ENCODE peak calls at places on chromosomes 5 and 9, in eight cellular contexts. M is T-helper 1 cell; R is stimulated activated CD8-positive, alpha-beta memory T cell treated with anti-CD3 and anti-CD28 coated beads, Interleukin-15, amount 100 ng/mL, for 1 hour; T is frontal cortex; E is AG20443; X is sciatic nerve; N is stimulated activated effector memory CD8-positive, alpha-beta T cell treated with anti-CD3 and anti-CD28 coated beads, Interleukin-12 subunit alpha, Interleukin-12 subunit beta, amount 100 ng/mL, for 72 hours; Q is KBM-7. S is an unnamed sample.
A peak's percentile ranks its signal among the peaks of the same experiment; 100 is the strongest.

GRCh38 chr5:174188300-174188699 is 142.8 kb downstream of the NSG2 start:
- DNase-seq in R (no peak), X (peak; percentile 13), N (no peak), M (no peak), T (no peak), E (no peak), Q (no peak), S (no peak)

GRCh38 chr5:11719888-11720481 is 184.3 kb downstream of the CTNND2 start:
- DNase-seq in Q (peak; percentile 74), X (no peak), R (no peak), N (no peak), T (peak; percentile 3), E (no peak), M (no peak), S (peak; percentile 12)

GRCh38 chr5:133119233-133119711 is 67.5 kb downstream of the HSPA4 start:
- DNase-seq in M (no peak), Q (no peak), N (no peak), X (no peak), T (no peak), E (no peak), R (no peak), S (no peak)

GRCh38 chr5:165525268-165525667 is 2019.8 kb downstream of the MAT2B start:
- DNase-seq in R (no peak), X (no peak), Q (no peak), M (no peak), T (no peak), N (no peak), E (no peak), S (no peak)

GRCh38 chr9:128232811-128233428 is 29.7 kb downstream of the DNM1 start:
- DNase-seq in E (no peak), R (no peak), X (no peak), T (no peak), Q (no peak), N (no peak), M (no peak), S (no peak)

GRCh38 chr5:90226433-90227099 is 183.0 kb downstream of the CETN3 start:
- DNase-seq in E (no peak), X (no peak), R (no peak), Q (no peak), T (no peak), N (no peak), M (no peak), S (no peak)

GRCh38 chr9:71909887-71910601 is 949 bp downstream of the ABHD17B start:
- DNase-seq in E (peak; percentile 47), X (peak; percentile 81), T (peak; percentile 48), Q (peak; percentile 51), M (peak; percentile 14), N (peak; percentile 70), R (no peak), S (peak; percentile 58)

GRCh38 chr5:81965510-81965909 is 6.3 kb upstream of the ATG10 start:
- DNase-seq in T (no peak), M (no peak), X (no peak), N (no peak), E (no peak), Q (no peak), R (no peak), S (no peak)

GRCh38 chr5:52360985-52361384 is 426.7 kb upstream of the ITGA1 start:
- DNase-seq in M (no peak), R (no peak), T (no peak), N (no peak), Q (no peak), E (no peak), X (no peak), S (no peak)

GRCh38 chr5:146395233-146395632 is 51.9 kb upstream of the TCERG1 start:
- DNase-seq in T (no peak), R (no peak), M (no peak), X (no peak), Q (no peak), E (no peak), N (no peak), S (no peak)

GRCh38 chr5:65482280-65482726 is 583 bp upstream of the ADAMTS6 start:
- DNase-seq in Q (peak; percentile 67), N (no peak), T (peak; percentile 10), R (no peak), E (peak; percentile 17), M (no peak), X (no peak), S (peak; percentile 53)

S was measured in erythroblast.